ENCODE peak calls at places on chromosomes 7 and 10, in nine cellular contexts. C is uterus, H is brain microvascular endothelial cell, R is bronchial epithelial cell, J is kidney, L is astrocyte of the cerebellum, Q is fibroblast of lung, D is hepatocyte, M is AG10803. P is an unnamed sample.
A peak's percentile ranks its signal among the peaks of the same experiment; 100 is the strongest.

GRCh38 chr7:106767073-106767472 is 98.0 kb upstream of the PIK3CG start:
- DNase-seq in C (no peak), H (peak; percentile 51), D (no peak), M (peak; percentile 39), R (no peak), L (no peak), Q (peak; percentile 28), J (no peak), P (no peak)

GRCh38 chr7:38477333-38477732 is 153.8 kb downstream of the AMPH start:
- DNase-seq in J (no peak), D (no peak), R (no peak), L (no peak), C (no peak), Q (no peak), M (no peak), H (no peak), P (no peak)

GRCh38 chr7:142414135-142414534 is 156.3 kb upstream of the PRSS58 start:
- DNase-seq in M (no peak), J (no peak), D (no peak), R (no peak), Q (no peak), L (no peak), C (no peak), H (no peak), P (no peak)

GRCh38 chr10:70918851-70919530 is 30.6 kb upstream of the PCBD1 start:
- DNase-seq in L (no peak), H (no peak), Q (no peak), J (peak; percentile 52), C (no peak), M (no peak), R (no peak), D (peak; percentile 42), P (no peak)

GRCh38 chr10:124701435-124701834 is 42.7 kb downstream of the FAM53B start:
- DNase-seq in J (peak; percentile 97), Q (peak; percentile 93), L (peak; percentile 39), C (peak; percentile 97), R (no peak), H (peak; percentile 31), M (peak; percentile 29), D (no peak), P (no peak)

GRCh38 chr7:131844380-131844779 is 288.0 kb upstream of the PODXL start:
- DNase-seq in D (no peak), J (no peak), H (no peak), L (no peak), R (no peak), Q (no peak), C (no peak), M (no peak), P (no peak)

GRCh38 chr10:47167591-47167990 is 132.4 kb upstream of the GDF10 start:
- DNase-seq in R (no peak), D (no peak), H (no peak), L (no peak), C (no peak), Q (no peak), J (no peak), M (no peak), P (no peak)

GRCh38 chr7:113331155-113331898 is 213.0 kb upstream of the SMIM30 start:
- DNase-seq in J (peak; percentile 35), D (peak; percentile 8), M (no peak), H (no peak), R (no peak), C (peak; percentile 9), Q (no peak), L (no peak), P (no peak)

GRCh38 chr7:76428149-76428823 is 3.5 kb downstream of the ZP3 start:
- DNase-seq in Q (no peak), L (no peak), J (no peak), C (no peak), D (no peak), R (peak; percentile 67), M (no peak), H (no peak), P (no peak)

GRCh38 chr7:2128601-2129375 is 104.0 kb downstream of the MAD1L1 start:
- DNase-seq in H (no peak), J (no peak), Q (no peak), D (no peak), L (no peak), C (no peak), M (no peak), R (no peak), P (no peak)

GRCh38 chr10:98262571-98262970 is 5.4 kb downstream of the LOXL4 start:
- DNase-seq in Q (peak; percentile 35), C (no peak), H (no peak), R (peak; percentile 38), M (peak; percentile 59), L (no peak), D (no peak), J (peak; percentile 82), P (no peak)

GRCh38 chr7:18939771-18940576 is 177.5 kb downstream of the TWIST1 start:
- DNase-seq in Q (peak; percentile 66), D (no peak), R (no peak), H (no peak), M (no peak), J (no peak), L (no peak), C (no peak), P (no peak)

GRCh38 chr10:23322082-23322481 is 22.5 kb downstream of the C10orf67 start:
- DNase-seq in L (no peak), Q (no peak), R (no peak), H (no peak), M (no peak), D (no peak), J (no peak), C (no peak), P (no peak)

GRCh38 chr7:55065079-55065478 is 46.3 kb downstream of the EGFR start:
- DNase-seq in M (peak; percentile 99), R (peak; percentile 88), J (peak; percentile 74), L (peak; percentile 93), D (peak; percentile 83), H (peak; percentile 96), Q (peak; percentile 98), C (peak; percentile 85), P (peak; percentile 97)

GRCh38 chr10:71661060-71661622 is 58.4 kb downstream of the C10orf105 start:
- DNase-seq in H (no peak), J (no peak), L (no peak), D (no peak), C (no peak), Q (no peak), M (no peak), R (no peak), P (no peak)

GRCh38 chr7:106037489-106038176 is 74.5 kb downstream of the SYPL1 start:
- DNase-seq in L (no peak), H (no peak), R (no peak), J (no peak), Q (no peak), D (no peak), M (no peak), C (no peak), P (no peak)

GRCh38 chr10:131547129-131547799 is 235.7 kb upstream of the TCERG1L start:
- DNase-seq in R (no peak), L (no peak), H (no peak), C (no peak), D (no peak), J (no peak), M (no peak), Q (no peak), P (no peak)

GRCh38 chr7:17130281-17131059 is 168.0 kb upstream of the AHR start:
- DNase-seq in M (peak; percentile 85), R (peak; percentile 82), J (no peak), L (peak; percentile 64), Q (peak; percentile 76), C (no peak), D (peak; percentile 63), H (peak; percentile 94), P (peak; percentile 75)

GRCh38 chr7:150379590-150380379 is 655 bp downstream of the ZNF775 start:
- DNase-seq in M (no peak), R (no peak), J (no peak), C (no peak), L (no peak), Q (peak; percentile 21), D (no peak), H (no peak), P (no peak)

GRCh38 chr7:150954201-150954985 is 23.7 kb downstream of the KCNH2 start:
- DNase-seq in C (peak; percentile 15), D (no peak), J (no peak), R (no peak), H (no peak), Q (no peak), L (no peak), M (no peak), P (no peak)

GRCh38 chr7:155489862-155490696 is 32.1 kb downstream of the EN2 start:
- DNase-seq in R (no peak), Q (no peak), L (no peak), C (no peak), J (peak; percentile 81), D (no peak), M (peak; percentile 20), H (no peak), P (no peak)
- H3K4me3 ChIP-seq in R (no peak overlapping the region), Q (no peak overlapping the region), L (peak overlapping the region; percentile 17), C (peak overlapping the region; percentile 17), J (peak overlapping the region; percentile 31), D (no peak overlapping the region), M (peak overlapping the region; percentile 49), H (no peak overlapping the region), P (peak overlapping the region; percentile 43)

DNA sequence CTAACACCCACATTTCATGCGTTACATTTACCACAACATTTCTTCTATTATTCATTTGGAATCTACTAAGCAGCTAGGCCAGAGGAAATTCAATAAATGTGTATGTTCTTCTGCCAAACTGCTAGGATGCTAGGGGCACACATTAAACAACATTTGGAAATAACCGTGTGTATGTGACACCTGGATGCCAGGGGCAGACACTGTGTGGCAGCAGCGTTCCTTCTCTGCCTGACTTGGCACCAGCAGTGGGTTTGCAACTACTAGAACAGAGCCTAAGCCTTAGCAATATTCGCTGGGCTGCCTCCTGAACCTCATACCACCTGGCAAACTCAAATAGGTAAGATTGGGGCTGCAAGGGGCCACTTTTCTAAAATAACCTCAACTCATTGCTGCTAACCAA is 182.1 kb downstream of the CHCHD3 start:
- DNase-seq in H (no peak), M (no peak), C (no peak), D (no peak), R (no peak), Q (no peak), J (no peak), L (no peak), P (no peak)
- TF ChIP-seq CTCF in H (peak; percentile 18), M (no peak), C (no peak), D (peak; percentile 4), R (no peak), Q (no peak), J (no peak), L (no peak), P (peak; percentile 14)

DNA sequence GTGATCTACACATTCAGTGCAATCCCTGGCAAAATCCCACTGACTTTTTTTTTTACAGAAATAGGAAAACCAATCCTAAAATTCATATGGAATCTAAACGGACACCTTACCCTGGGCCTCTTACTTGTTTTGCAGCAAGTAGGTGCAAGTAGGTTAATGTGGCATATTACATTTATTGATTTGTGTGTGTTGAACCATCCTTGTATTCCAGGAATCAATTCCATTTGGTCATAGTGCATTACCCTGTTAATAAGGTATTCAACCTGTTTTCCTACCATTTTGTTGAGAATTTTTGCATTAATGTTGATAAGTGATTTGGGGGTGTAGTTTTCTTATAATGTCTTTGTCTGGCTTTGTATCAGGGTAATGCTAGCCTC is 13.6 kb upstream of the FKBP9 start:
- DNase-seq in D (no peak), H (no peak), J (no peak), C (no peak), M (no peak), R (no peak), L (no peak), Q (no peak), P (no peak)
- H3K4me3 ChIP-seq in D (no peak overlapping the region), H (no peak overlapping the region), J (no peak overlapping the region), C (no peak overlapping the region), M (no peak overlapping the region), R (no peak overlapping the region), L (no peak overlapping the region), Q (no peak overlapping the region), P (no peak overlapping the region)

GRCh38 chr10:2619472-2619871 is 447.9 kb upstream of the PFKP start:
- DNase-seq in H (no peak), D (peak; percentile 28), J (no peak), M (no peak), Q (no peak), R (no peak), C (no peak), L (no peak), P (no peak)
- TF ChIP-seq CTCF in H (peak; percentile 28), D (peak; percentile 50), J (peak; percentile 13), M (no peak), Q (peak; percentile 18), R (no peak), C (peak; percentile 39), L (peak; percentile 67), P (peak; percentile 11)

P was measured in AG09309.